ENCODE peak calls at places on chromosomes 11 and 22, in nine cellular contexts. Y is neuronal stem cell; E is brain pericyte; A is activated naive CD4-positive, alpha-beta T cell treated with anti-CD3 and anti-CD28 coated beads for 36 hours; O is anterior cingulate cortex; M is AG04450; J is thoracic aorta; R is Right ventricle myocardium superior; U is germinal center. T is an unnamed sample.

GRCh38 chr11:8754241-8754640 is 71.6 kb downstream of the RPL27A start:
- DNase-seq in A (no peak), Y (no peak), R (no peak), J (no peak), U (no peak), O (no peak), E (no peak), M (no peak), T (no peak)

GRCh38 chr11:130070109-130070828 is 575 bp downstream of the APLP2 start:
- DNase-seq in M (no peak), A (peak), U (peak), R (peak), J (no peak), E (no peak), Y (no peak), O (peak), T (peak)

GRCh38 chr22:38109391-38110000 is 988 bp downstream of the BAIAP2L2 start:
- DNase-seq in J (no peak), A (no peak), U (no peak), E (no peak), O (no peak), Y (no peak), M (no peak), R (peak), T (no peak)

GRCh38 chr11:8098879-8099278 is 17.9 kb downstream of the TUB start:
- DNase-seq in M (no peak), U (no peak), O (no peak), E (no peak), A (no peak), Y (no peak), J (no peak), R (no peak), T (no peak)

GRCh38 chr11:45737056-45737455 is 67.9 kb upstream of the SLC35C1 start:
- DNase-seq in J (no peak), O (no peak), R (no peak), Y (no peak), E (no peak), M (no peak), A (peak), U (no peak), T (no peak)

GRCh38 chr22:22446527-22446926 is 62.0 kb downstream of the ZNF280B start:
- DNase-seq in R (no peak), U (no peak), M (no peak), A (no peak), J (no peak), Y (no peak), O (no peak), E (no peak), T (no peak)

GRCh38 chr11:62573006-62573591 is 592 bp downstream of the EEF1G start:
- DNase-seq in E (no peak), O (no peak), M (no peak), J (no peak), U (no peak), A (peak), R (peak), Y (no peak), T (peak)

GRCh38 chr11:102295045-102295444 is 22.2 kb upstream of the BIRC3 start:
- DNase-seq in E (no peak), J (no peak), M (no peak), R (no peak), Y (no peak), A (no peak), O (no peak), U (no peak), T (no peak)

GRCh38 chr11:34198523-34198922 is 93.1 kb downstream of the NAT10 start:
- DNase-seq in U (no peak), E (no peak), R (no peak), A (peak), M (no peak), O (no peak), Y (no peak), J (no peak), T (peak)

GRCh38 chr11:14007566-14007965 is 45.0 kb downstream of the SPON1 start:
- DNase-seq in M (no peak), U (no peak), O (no peak), R (no peak), A (no peak), J (no peak), Y (no peak), E (no peak), T (no peak)

GRCh38 chr11:134124660-134125451 is 56.0 kb downstream of the JAM3 start:
- DNase-seq in A (peak), O (peak), M (no peak), Y (peak), E (no peak), U (no peak), J (no peak), R (peak), T (no peak)

GRCh38 chr22:46067159-46068111 is 82.9 kb upstream of the PPARA start:
- DNase-seq in J (no peak), Y (no peak), M (no peak), E (no peak), A (no peak), U (no peak), O (no peak), R (peak), T (no peak)

GRCh38 chr22:19568337-19569311 is 44.4 kb upstream of the CLDN5 start:
- DNase-seq in A (no peak), R (no peak), O (no peak), U (no peak), M (peak), Y (no peak), E (no peak), J (no peak), T (no peak)

GRCh38 chr11:65591939-65592814 is 3.4 kb downstream of the KCNK7 start:
- DNase-seq in O (no peak), M (no peak), U (no peak), J (no peak), E (no peak), A (no peak), R (no peak), Y (no peak), T (no peak)

GRCh38 chr11:35021589-35021988 is 105.2 kb downstream of the PDHX start:
- DNase-seq in U (no peak), O (peak), Y (no peak), E (no peak), J (no peak), R (no peak), M (no peak), A (no peak), T (no peak)

GRCh38 chr11:125513705-125514265 is 17.7 kb upstream of the FEZ1 start:
- DNase-seq in Y (no peak), J (no peak), R (no peak), A (no peak), E (no peak), M (no peak), O (no peak), U (no peak), T (no peak)

GRCh38 chr11:64868904-64869570 is 9.4 kb downstream of the EHD1 start:
- DNase-seq in E (peak), M (peak), J (no peak), R (no peak), O (no peak), A (peak), U (peak), Y (no peak), T (no peak)

GRCh38 chr11:17287058-17287457 is 10.5 kb downstream of the NUCB2 start:
- DNase-seq in R (no peak), M (no peak), E (no peak), A (no peak), Y (no peak), J (no peak), O (no peak), U (no peak), T (no peak)

GRCh38 chr22:26648011-26648497 is 9.3 kb upstream of the MIAT start:
- DNase-seq in Y (peak), R (no peak), A (peak), U (no peak), E (no peak), J (no peak), M (no peak), O (no peak), T (peak)

GRCh38 chr11:117314840-117315239 is 1.2 kb downstream of the BACE1 start:
- DNase-seq in Y (no peak), A (no peak), R (no peak), O (no peak), M (no peak), E (no peak), J (no peak), U (no peak), T (no peak)

GRCh38 chr11:55707029-55707428 is 45.0 kb downstream of the OR4C6 start:
- DNase-seq in O (no peak), E (no peak), A (no peak), R (no peak), J (no peak), M (no peak), U (peak), Y (no peak), T (no peak)

GRCh38 chr22:42994917-42995562 is 19.9 kb downstream of the PACSIN2 start:
- DNase-seq in E (peak), J (peak), A (no peak), O (peak), U (peak), M (peak), R (no peak), Y (no peak), T (no peak)

GRCh38 chr11:100396281-100396680 is 290.8 kb upstream of the ARHGAP42 start:
- DNase-seq in E (no peak), M (no peak), U (no peak), A (no peak), R (no peak), O (no peak), Y (no peak), J (no peak), T (no peak)

T was measured in activated CD4-positive, alpha-beta memory T cell treated with anti-CD3 and anti-CD28 coated beads, Interleukin-2, amount 10 ng/mL, durations not matched to agents 7 days and 5 days.